ENCODE peak calls at places on chromosomes 3 and 15, in seven cellular contexts. J is choroid plexus epithelial cell, A is adrenal gland, G is ovary, B is GM13976, M is RWPE1, X is activated B cell treated with CpG ODN at 0.5 μM for 24 hours. Z is an unnamed sample.

GRCh38 chr15:42131826-42132806 is 24.3 kb downstream of the PLA2G4F start:
- DNase-seq in A (no peak), B (no peak), G (no peak), J (peak), M (no peak), X (no peak), Z (no peak)

GRCh38 chr15:76903251-76903681 is 1.9 kb downstream of the SCAPER start:
- DNase-seq in X (no peak), M (no peak), G (no peak), B (peak), J (peak), A (no peak), Z (peak)

GRCh38 chr15:74408815-74409214 is 24.9 kb downstream of the SEMA7A start:
- DNase-seq in J (no peak), X (no peak), M (no peak), A (no peak), B (no peak), G (no peak), Z (no peak)

GRCh38 chr15:93477721-93478120 is 388.7 kb upstream of the RGMA start:
- DNase-seq in B (no peak), J (no peak), M (no peak), X (no peak), G (no peak), A (no peak), Z (no peak)

GRCh38 chr3:18586076-18586475 is 160.9 kb upstream of the SATB1 start:
- DNase-seq in M (no peak), G (no peak), X (no peak), J (no peak), A (no peak), B (no peak), Z (peak)

GRCh38 chr3:34263014-34263714 is 464.7 kb downstream of the PDCD6IP start:
- DNase-seq in A (no peak), X (no peak), J (no peak), M (no peak), B (no peak), G (no peak), Z (no peak)

GRCh38 chr15:71588746-71589145 is 221.6 kb upstream of the NR2E3 start:
- DNase-seq in M (peak), A (no peak), G (no peak), J (peak), X (no peak), B (no peak), Z (peak)

GRCh38 chr3:138941259-138941885 is 5.6 kb downstream of the FOXL2 start:
- DNase-seq in A (peak), M (no peak), G (peak), J (peak), B (no peak), X (no peak), Z (no peak)

GRCh38 chr3:114553949-114554593 is 260.2 kb downstream of the TIGIT start:
- DNase-seq in M (no peak), G (no peak), J (no peak), A (no peak), B (no peak), X (no peak), Z (no peak)

GRCh38 chr3:118884748-118885206 is 149.9 kb downstream of the IGSF11 start:
- DNase-seq in J (peak), A (peak), B (peak), M (peak), G (peak), X (peak), Z (peak)

GRCh38 chr15:36331531-36332275 is 247.7 kb upstream of the CDIN1 start:
- DNase-seq in J (peak), B (no peak), X (no peak), M (no peak), G (no peak), A (no peak), Z (no peak)

GRCh38 chr3:100384735-100385134 is 16.2 kb downstream of the TOMM70 start:
- DNase-seq in M (no peak), B (no peak), J (peak), G (no peak), X (no peak), A (no peak), Z (no peak)

GRCh38 chr3:43024183-43024865 is 45.2 kb downstream of the GASK1A start:
- DNase-seq in X (no peak), G (no peak), M (no peak), J (no peak), A (no peak), B (no peak), Z (no peak)

GRCh38 chr3:14338898-14339458 is 63.4 kb upstream of the SLC6A6 start:
- DNase-seq in M (no peak), B (no peak), G (no peak), X (no peak), J (no peak), A (no peak), Z (no peak)

GRCh38 chr15:91263632-91264477 is 163.8 kb downstream of the SV2B start:
- DNase-seq in B (no peak), X (no peak), M (peak), G (no peak), A (peak), J (no peak), Z (peak)

GRCh38 chr3:64161481-64161952 is 63.7 kb downstream of the PRICKLE2 start:
- DNase-seq in B (no peak), X (no peak), J (peak), G (no peak), A (no peak), M (peak), Z (peak)

GRCh38 chr15:42344763-42345162 is 14.5 kb upstream of the CAPN3 start:
- DNase-seq in A (no peak), B (no peak), G (no peak), M (no peak), X (no peak), J (peak), Z (peak)

GRCh38 chr3:172973799-172974198 is 167.2 kb downstream of the SPATA16 start:
- DNase-seq in G (no peak), M (no peak), B (no peak), X (no peak), J (no peak), A (no peak), Z (no peak)

GRCh38 chr15:63572749-63573464 is 24.3 kb upstream of the FBXL22 start:
- DNase-seq in X (no peak), M (no peak), J (no peak), B (no peak), A (no peak), G (no peak), Z (no peak)

GRCh38 chr15:101091080-101092017 is 160.5 kb downstream of the CHSY1 start:
- DNase-seq in G (peak), A (peak), M (no peak), J (peak), X (no peak), B (no peak), Z (no peak)

GRCh38 chr15:38148476-38148875 is 104.2 kb upstream of the SPRED1 start:
- DNase-seq in X (no peak), M (no peak), B (no peak), G (no peak), J (no peak), A (no peak), Z (no peak)

DNA sequence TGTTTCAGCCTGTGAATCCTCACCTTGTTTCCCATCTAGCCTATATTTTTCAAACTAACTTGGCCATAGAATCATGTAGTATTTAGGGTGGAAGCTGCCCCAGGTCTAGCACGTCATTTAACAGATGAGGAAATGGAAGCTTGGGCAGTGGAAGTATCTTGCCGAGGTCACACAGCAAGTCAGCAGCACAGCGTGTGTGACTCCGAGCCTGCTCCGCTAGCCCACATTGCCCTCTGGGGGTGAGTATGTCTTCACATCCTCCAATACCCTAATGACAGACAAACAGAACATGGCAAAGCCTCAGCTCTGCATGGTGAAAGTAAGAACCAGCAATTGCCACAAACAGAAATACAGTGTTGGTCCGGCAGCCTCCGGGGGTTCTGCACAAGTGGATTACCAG is 2.2 kb upstream of the CCR5 start:
- DNase-seq in M (peak), B (peak), G (no peak), A (peak), X (peak), J (peak), Z (no peak)
- TF ChIP-seq CTCF in M (no peak), B (peak), G (no peak), A (peak), X (no peak), J (peak), Z (no peak)

GRCh38 chr3:140748903-140749302 is 71.0 kb downstream of the TRIM42 start:
- DNase-seq in J (no peak), X (no peak), B (no peak), A (no peak), M (peak), G (no peak), Z (peak)

GRCh38 chr3:140753865-140754754 is 76.2 kb downstream of the TRIM42 start:
- DNase-seq in X (no peak), J (no peak), G (no peak), B (no peak), M (no peak), A (no peak), Z (peak)

GRCh38 chr3:140756240-140757016 is 78.6 kb downstream of the TRIM42 start:
- DNase-seq in X (no peak), B (no peak), G (no peak), J (peak), A (no peak), M (no peak), Z (no peak)

GRCh38 chr3:140748171-140748570 is 70.3 kb downstream of the TRIM42 start:
- DNase-seq in X (no peak), M (no peak), J (no peak), G (no peak), A (no peak), B (no peak), Z (no peak)

DNA sequence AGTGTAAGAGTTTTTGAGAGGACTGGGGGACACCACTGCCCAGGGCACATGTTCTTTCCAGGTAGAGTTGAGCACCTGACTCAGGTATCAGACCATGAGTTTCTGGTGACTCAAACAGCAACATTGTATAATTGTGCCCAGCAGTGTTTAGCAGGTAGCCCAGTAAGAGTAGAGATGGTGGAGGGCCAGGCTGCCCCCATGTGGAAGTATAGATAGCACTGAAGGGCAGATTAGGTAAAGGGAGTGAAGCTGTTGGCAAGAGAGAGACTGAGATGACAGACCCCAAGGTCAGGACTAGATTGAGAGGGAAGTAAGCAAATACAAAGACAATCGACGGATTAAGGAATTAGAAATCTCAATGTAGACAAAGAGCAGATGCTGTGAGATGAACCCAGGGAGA is 74.6 kb downstream of the TRIM42 start:
- DNase-seq in G (no peak), X (no peak), M (no peak), A (no peak), B (no peak), J (no peak), Z (no peak)
- TF ChIP-seq CTCF in G (no peak), X (no peak), M (no peak), A (no peak), B (no peak), J (no peak), Z (no peak)

GRCh38 chr3:61936344-61936937 is 375.1 kb downstream of the PTPRG start:
- DNase-seq in J (peak), M (no peak), X (no peak), A (no peak), B (peak), G (no peak), Z (no peak)
- TF ChIP-seq CTCF in J (peak), M (peak), X (no peak), A (peak), B (peak), G (no peak), Z (peak)

GRCh38 chr3:37545479-37545878 is 316.2 kb upstream of the CTDSPL start:
- DNase-seq in J (no peak), A (no peak), M (no peak), B (no peak), X (no peak), G (peak), Z (no peak)

GRCh38 chr3:37544105-37544504 is 317.6 kb upstream of the CTDSPL start:
- DNase-seq in G (no peak), J (no peak), M (no peak), A (no peak), X (no peak), B (no peak), Z (no peak)

GRCh38 chr3:37544869-37545352 is 316.8 kb upstream of the CTDSPL start:
- DNase-seq in J (no peak), X (no peak), A (no peak), M (no peak), B (no peak), G (no peak), Z (no peak)

GRCh38 chr3:37543692-37544091 is 318.0 kb upstream of the CTDSPL start:
- DNase-seq in X (no peak), A (no peak), G (no peak), J (no peak), B (no peak), M (no peak), Z (peak)

GRCh38 chr3:37546876-37547275 is 314.8 kb upstream of the CTDSPL start:
- DNase-seq in J (peak), B (peak), M (peak), A (peak), X (no peak), G (no peak), Z (peak)
- TF ChIP-seq CTCF in J (peak), B (no peak), M (no peak), A (peak), X (no peak), G (no peak), Z (peak)

GRCh38 chr15:72784233-72784876 is 797 bp upstream of the ADPGK start:
- DNase-seq in J (peak), X (no peak), A (peak), B (peak), G (peak), M (peak), Z (peak)
- TF ChIP-seq CTCF in J (peak), X (no peak), A (peak), B (peak), G (peak), M (peak), Z (peak)

GRCh38 chr3:36132214-36132613 is 248.1 kb upstream of the STAC start:
- DNase-seq in B (no peak), X (no peak), A (no peak), J (no peak), G (no peak), M (no peak), Z (no peak)
- TF ChIP-seq CTCF in B (no peak), X (no peak), A (no peak), J (peak), G (no peak), M (no peak), Z (no peak)